ENCODE peak calls at places on chromosomes 6 and 20, in four cellular contexts. E is HCT116, Y is SK-N-SH, A is H1. V is an unnamed sample.

GRCh38 chr20:46099491-46100287 is 9.9 kb upstream of the NCOA5 start:
- DNase-seq in E (no peak), Y (no peak), A (no peak), V (no peak)

GRCh38 chr6:107361568-107362270 is 97.6 kb downstream of the PDSS2 start:
- DNase-seq in E (no peak), Y (no peak), A (peak), V (no peak)

GRCh38 chr6:164640946-164641345 is 668.5 kb downstream of the C6orf118 start:
- DNase-seq in E (no peak), Y (no peak), A (no peak), V (no peak)

GRCh38 chr20:45456632-45457031 is 12.9 kb upstream of the WFDC2 start:
- DNase-seq in E (peak), Y (no peak), A (no peak), V (no peak)

GRCh38 chr20:1005452-1006027 is 3.4 kb upstream of the RSPO4 start:
- DNase-seq in E (peak), Y (peak), A (peak), V (peak)

GRCh38 chr6:143759666-143760065 is 81.9 kb downstream of the PHACTR2 start:
- DNase-seq in E (no peak), Y (no peak), A (no peak), V (no peak)

GRCh38 chr6:36627801-36628246 is 33.7 kb downstream of the SRSF3 start:
- DNase-seq in E (no peak), Y (no peak), A (no peak), V (no peak)

GRCh38 chr6:32954212-32954745 is 1.4 kb upstream of the HLA-DMA start:
- DNase-seq in E (no peak), Y (no peak), A (no peak), V (no peak)

GRCh38 chr6:112302154-112302553 is 45.0 kb upstream of the RFPL4B start:
- DNase-seq in E (no peak), Y (no peak), A (no peak), V (no peak)

GRCh38 chr6:30515106-30515505 is 25.8 kb downstream of the HLA-E start:
- DNase-seq in E (no peak), Y (no peak), A (no peak), V (no peak)

DNA sequence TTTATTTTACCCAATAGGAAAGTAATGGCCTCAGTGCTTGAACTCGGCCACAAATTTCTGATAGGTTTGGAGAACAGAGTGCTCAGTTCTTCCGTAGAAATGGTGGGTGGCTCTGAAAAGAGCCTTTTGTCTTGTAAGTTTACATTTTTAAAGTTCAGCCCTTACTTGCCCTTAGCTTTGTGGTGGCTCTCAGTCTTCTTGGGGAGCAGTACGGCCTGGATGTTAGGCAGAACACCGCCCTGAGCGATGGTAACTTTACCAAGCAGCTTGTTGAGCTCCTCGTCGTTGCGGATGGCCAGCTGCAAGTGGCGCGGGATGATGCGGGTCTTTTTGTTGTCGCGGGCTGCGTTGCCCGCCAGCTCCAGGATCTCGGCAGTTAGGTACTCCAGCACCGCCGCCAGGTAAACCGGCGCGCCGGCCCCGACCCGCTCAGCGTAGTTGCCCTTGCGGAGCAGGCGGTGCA is 19.6 kb downstream of the OR2B2 start:
- DNase-seq in E (peak), Y (no peak), A (no peak), V (no peak)
- TF ChIP-seq JUND in E (no peak), Y (no peak), A (no peak), V (no peak)

GRCh38 chr6:119161450-119161849 is 83.0 kb upstream of the FAM184A start:
- DNase-seq in E (no peak), Y (no peak), A (no peak), V (no peak)
- TF ChIP-seq JUND in E (no peak), Y (no peak), A (no peak), V (no peak)

GRCh38 chr6:134436281-134436815 is 118.4 kb upstream of the SGK1 start:
- DNase-seq in E (peak), Y (no peak), A (no peak), V (no peak)
- TF ChIP-seq JUND in E (peak), Y (peak), A (no peak), V (no peak)

GRCh38 chr20:19812696-19813095 is 54.6 kb downstream of the RIN2 start:
- DNase-seq in E (no peak), Y (no peak), A (no peak), V (no peak)
- TF ChIP-seq JUND in E (no peak), Y (no peak), A (no peak), V (no peak)

GRCh38 chr6:34301408-34301807 is 52.6 kb upstream of the SMIM29 start:
- DNase-seq in E (no peak), Y (no peak), A (no peak), V (no peak)
- TF ChIP-seq JUND in E (no peak), Y (no peak), A (no peak), V (no peak)

GRCh38 chr6:155434117-155434516 is 21.5 kb downstream of the NOX3 start:
- DNase-seq in E (no peak), Y (no peak), A (no peak), V (no peak)

GRCh38 chr6:155440758-155441157 is 14.9 kb downstream of the NOX3 start:
- DNase-seq in E (no peak), Y (no peak), A (no peak), V (no peak)

GRCh38 chr6:155432293-155432692 is 23.3 kb downstream of the NOX3 start:
- DNase-seq in E (no peak), Y (no peak), A (no peak), V (no peak)

GRCh38 chr6:155439376-155439775 is 16.3 kb downstream of the NOX3 start:
- DNase-seq in E (no peak), Y (no peak), A (no peak), V (no peak)

DNA sequence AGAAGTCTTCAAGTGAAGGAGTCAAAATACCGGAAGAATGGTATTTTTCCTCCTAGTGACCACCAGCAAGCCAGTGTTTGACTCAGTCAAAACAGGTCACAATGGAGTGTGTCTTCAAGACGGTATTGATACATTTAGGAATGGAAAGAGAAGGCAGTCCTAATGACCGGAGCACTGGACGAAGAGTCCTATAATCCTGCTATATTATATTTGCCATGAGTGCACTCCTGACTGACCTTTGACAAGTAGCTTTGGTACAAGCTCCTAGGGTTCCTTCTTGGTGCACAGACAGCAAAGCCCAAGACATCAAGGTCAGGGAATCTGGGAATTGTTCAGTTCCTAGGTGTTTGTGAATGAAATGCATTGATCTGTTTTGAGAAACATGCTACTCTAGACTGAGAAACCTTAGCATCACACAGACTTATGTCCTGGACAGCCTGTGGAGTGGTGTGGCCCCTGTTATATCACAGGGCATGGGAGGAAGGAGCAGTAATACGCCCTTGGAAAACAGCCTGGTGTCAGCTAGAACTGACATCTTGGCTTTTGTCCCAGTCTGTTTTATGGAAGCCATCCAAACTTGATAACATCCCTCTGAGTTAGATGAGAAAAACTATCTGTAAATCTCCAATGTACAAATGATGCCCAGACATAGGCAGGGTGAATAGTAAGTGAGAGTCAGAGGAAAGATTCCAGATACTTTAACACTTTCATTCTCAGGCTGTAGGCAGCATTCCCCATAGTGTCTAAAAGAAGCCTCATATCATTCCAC is 18.5 kb downstream of the NOX3 start:
- DNase-seq in E (no peak), Y (peak), A (no peak), V (no peak)
- TF ChIP-seq JUND in E (no peak), Y (peak), A (no peak), V (no peak)

DNA sequence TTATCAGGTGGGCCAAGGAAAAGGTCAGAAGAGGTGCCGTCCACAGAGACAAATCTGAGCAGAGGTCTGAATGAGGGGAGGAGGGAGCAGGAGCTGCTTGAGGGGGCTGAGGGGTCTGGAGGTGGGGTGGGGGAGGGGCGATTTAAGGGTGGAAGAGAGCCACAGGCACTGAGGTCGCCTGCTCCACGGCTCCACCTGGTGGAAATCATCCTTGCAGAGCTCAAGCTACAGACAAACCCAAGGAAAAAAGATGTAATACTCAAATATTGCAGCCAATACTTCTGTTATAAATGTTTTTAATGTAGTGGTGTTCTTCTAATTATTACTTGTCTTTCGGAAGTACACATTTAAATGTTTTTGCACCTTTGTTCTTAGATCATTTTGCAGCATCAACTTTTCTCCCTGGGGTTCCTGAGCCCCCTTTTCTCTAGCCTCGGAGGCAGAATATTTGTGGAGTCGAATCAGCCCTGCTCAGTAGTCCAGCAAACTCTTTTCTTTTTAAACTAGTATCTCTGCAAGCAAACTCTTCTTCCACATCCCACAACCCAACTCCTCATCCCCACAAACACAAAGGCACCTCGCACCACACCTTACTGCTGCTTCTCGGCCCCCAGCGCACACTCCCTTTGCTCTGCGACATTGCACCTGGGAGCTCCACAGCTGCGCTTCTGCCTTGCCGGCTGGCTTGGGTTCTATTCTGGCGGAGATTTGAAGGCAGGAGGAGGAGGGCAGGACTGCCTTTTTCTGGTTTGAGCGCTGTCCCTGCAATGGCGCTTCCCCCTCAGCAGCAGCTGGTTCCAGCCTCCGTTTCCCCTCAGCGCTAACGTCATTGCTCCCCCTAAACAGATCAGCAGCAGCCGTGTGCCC is 51.0 kb upstream of the TFAP2A start:
- DNase-seq in E (peak), Y (peak), A (no peak), V (peak)
- TF ChIP-seq JUND in E (no peak), Y (no peak), A (no peak), V (no peak)

GRCh38 chr20:58921564-58921963 is 59.5 kb upstream of the NELFCD start:
- DNase-seq in E (no peak), Y (no peak), A (no peak), V (no peak)
- TF ChIP-seq JUND in E (no peak), Y (no peak), A (no peak), V (no peak)

GRCh38 chr6:127637830-127638229 is 60.9 kb downstream of the C6orf58 start:
- DNase-seq in E (no peak), Y (no peak), A (no peak), V (no peak)
- TF ChIP-seq JUND in E (no peak), Y (no peak), A (no peak), V (no peak)